ENCODE peak calls at places on chromosomes 6 and 20, in four cellular contexts. H, U, W and D are unnamed samples. For H3K4me1, the result is how much of the 10 kb centered on the place peaks cover.

GRCh38 chr6:113645576-113645970 is 211.6 kb upstream of the MARCKS start:
- DNase-seq in H (no peak), U (peak), W (no peak), D (peak)

GRCh38 chr20:4067600-4068261 is 52.4 kb upstream of the RNF24 start:
- DNase-seq in U (peak), H (no peak), W (no peak), D (no peak)

GRCh38 chr6:164561656-164562055 is 747.7 kb downstream of the C6orf118 start:
- DNase-seq in W (no peak), H (no peak), U (no peak), D (no peak)

GRCh38 chr6:120671519-120671918 is 662.8 kb downstream of the TBC1D32 start:
- DNase-seq in H (no peak), U (no peak), W (no peak), D (no peak)

GRCh38 chr6:45663181-45664180 is 285.7 kb upstream of the SUPT3H start:
- DNase-seq in H (peak), W (peak), U (peak), D (peak)

GRCh38 chr20:22472386-22472785 is 112.0 kb downstream of the FOXA2 start:
- DNase-seq in U (no peak), W (no peak), H (no peak), D (no peak)

GRCh38 chr6:167759912-167760311 is 66.8 kb upstream of the AFDN start:
- DNase-seq in U (no peak), W (peak), H (no peak), D (no peak)

GRCh38 chr20:56542489-56543020 is 9.5 kb downstream of the FAM209B start:
- DNase-seq in H (no peak), W (no peak), U (no peak), D (no peak)

GRCh38 chr20:59776626-59777320 is 156.7 kb downstream of the SYCP2 start:
- DNase-seq in H (no peak), U (no peak), W (no peak), D (no peak)

GRCh38 chr6:167894965-167895364 is 68.3 kb downstream of the AFDN start:
- DNase-seq in W (no peak), U (no peak), H (no peak), D (no peak)

GRCh38 chr20:41308290-41308691 is 9.2 kb downstream of the ZHX3 start:
- DNase-seq in W (no peak), H (no peak), U (peak), D (no peak)

GRCh38 chr6:90497411-90497810 is 89.5 kb downstream of the MAP3K7 start:
- DNase-seq in H (no peak), U (no peak), W (no peak), D (no peak)

GRCh38 chr20:3204124-3204794 is at the start of gene DDRGK1:
- DNase-seq in H (peak), U (peak), W (peak), D (peak)

GRCh38 chr6:113172531-113172966 is 684.6 kb upstream of the MARCKS start:
- DNase-seq in H (peak), U (peak), W (no peak), D (no peak)

GRCh38 chr20:16701296-16701695 is 28.5 kb upstream of the SNRPB2 start:
- DNase-seq in H (no peak), U (peak), W (no peak), D (no peak)

GRCh38 chr20:48238781-48239180 is 453.5 kb upstream of the SULF2 start:
- DNase-seq in U (no peak), W (no peak), H (no peak), D (no peak)

GRCh38 chr6:13159295-13159694 is 169.0 kb downstream of the TBC1D7 start:
- DNase-seq in H (no peak), W (no peak), U (peak), D (no peak)

GRCh38 chr6:16770701-16771569 is 9.7 kb upstream of the ATXN1 start:
- DNase-seq in U (peak), W (peak), H (peak), D (peak)

GRCh38 chr20:39524371-39524911 is 562.3 kb downstream of the DHX35 start:
- DNase-seq in W (no peak), U (no peak), H (no peak), D (no peak)

GRCh38 chr20:41249371-41249770 is 68.2 kb downstream of the ZHX3 start:
- DNase-seq in H (peak), W (no peak), U (peak), D (no peak)

GRCh38 chr6:7261030-7261841 is 51.8 kb downstream of the SSR1 start:
- DNase-seq in H (peak), U (peak), W (peak), D (peak)

GRCh38 chr6:168037242-168037641 is 39.8 kb downstream of the KIF25 start:
- DNase-seq in W (no peak), U (no peak), H (no peak), D (no peak)

DNA sequence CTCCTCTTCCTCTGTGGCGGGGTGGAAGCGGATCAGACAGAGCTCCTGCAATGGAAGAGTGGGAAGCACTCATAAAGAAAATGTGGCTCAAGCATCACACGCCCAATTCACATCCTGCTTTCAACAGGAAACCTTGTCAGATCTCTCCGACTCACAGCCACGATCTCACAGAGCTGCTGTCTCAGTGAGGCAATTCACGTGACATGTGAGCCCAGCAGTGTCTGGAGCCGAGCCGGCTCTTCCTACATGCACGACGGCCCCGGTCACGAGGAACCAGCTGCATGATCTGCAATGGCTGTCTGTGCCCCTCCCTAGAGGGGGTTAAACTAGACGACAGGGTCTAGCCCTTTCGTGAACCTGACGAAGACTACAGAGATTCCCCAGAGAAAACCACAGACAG is 29.5 kb upstream of the TCFL5 start:
- DNase-seq in H (no peak), U (no peak), W (peak), D (no peak)
- H3K27ac ChIP-seq in H (no peak), U (no peak), W (no peak), D (no peak)

GRCh38 chr6:137165375-137166246 is 7.8 kb downstream of the IL22RA2 start:
- DNase-seq in U (peak), W (no peak), H (no peak), D (peak)
- H3K4me1 ChIP-seq in U (under half), W (under half), H (under half), D (under half)

GRCh38 chr20:46985671-46986070 is 91.0 kb downstream of the EYA2 start:
- DNase-seq in H (no peak), W (no peak), U (no peak), D (no peak)
- TF ChIP-seq CTCF in H (no peak), W (no peak), U (no peak), D (no peak)

GRCh38 chr6:148598690-148599089 is 148.1 kb upstream of the UST start:
- DNase-seq in W (no peak), U (no peak), H (no peak), D (no peak)
- H3K27ac ChIP-seq in W (no peak), U (no peak), H (no peak), D (no peak)

GRCh38 chr20:50286609-50287008 is 96.0 kb downstream of the CEBPB start:
- DNase-seq in H (peak), U (peak), W (peak), D (peak)

GRCh38 chr20:50289581-50289980 is 99.0 kb downstream of the CEBPB start:
- DNase-seq in W (no peak), H (no peak), U (no peak), D (no peak)

GRCh38 chr20:50287512-50287911 is 96.9 kb downstream of the CEBPB start:
- DNase-seq in U (no peak), H (no peak), W (peak), D (no peak)

GRCh38 chr20:50286174-50286511 is 95.5 kb downstream of the CEBPB start:
- DNase-seq in U (no peak), W (no peak), H (no peak), D (no peak)

DNA sequence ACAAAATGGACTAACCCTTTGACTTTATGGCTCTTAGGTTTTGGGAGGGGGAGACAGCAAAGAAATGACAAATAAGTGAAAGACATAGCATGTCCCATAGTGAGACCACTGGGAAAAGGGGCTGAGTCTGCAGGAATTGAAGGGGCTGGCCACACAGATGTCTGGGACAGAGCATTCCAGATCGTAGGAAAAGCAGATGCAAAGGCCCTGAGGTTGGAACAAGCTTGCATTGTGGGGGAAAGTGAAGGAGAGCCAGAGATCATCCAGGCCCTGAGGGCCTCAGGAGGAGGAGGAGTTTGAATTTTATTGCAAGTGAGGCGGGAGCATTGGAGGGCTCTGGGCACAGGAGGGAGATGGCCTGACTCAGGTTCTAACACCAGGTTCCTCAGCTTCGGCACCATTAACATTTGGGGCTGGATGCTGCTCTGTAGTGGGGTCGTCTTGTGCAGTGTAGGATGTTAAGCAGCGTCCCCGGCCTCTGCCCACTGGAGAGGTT is 97.5 kb downstream of the CEBPB start:
- DNase-seq in H (no peak), W (no peak), U (no peak), D (no peak)
- H3K4me1 ChIP-seq in H (half or more), W (under half), U (under half), D (under half)

GRCh38 chr20:33281550-33282146 is 1.4 kb upstream of the BPIFB1 start:
- DNase-seq in U (no peak), H (no peak), W (no peak), D (no peak)
- TF ChIP-seq CTCF in U (no peak), H (no peak), W (no peak), D (no peak)